ENCODE peak calls at places on chromosomes 13 and 19, in six cellular contexts. P is GM12865; L is stimulated activated CD8-positive, alpha-beta memory T cell treated with anti-CD3 and anti-CD28 coated beads, Interleukin-4, amount 100 ng/mL, for 24 hours; A is epithelial cell of esophagus; J is small intestine; F is activated CD4-positive, CD25-positive, alpha-beta regulatory T cell. H is an unnamed sample.

GRCh38 chr13:40352807-40353562 is 313.5 kb downstream of the FOXO1 start:
- DNase-seq in J (no peak), A (no peak), L (no peak), P (no peak), F (no peak), H (no peak)

GRCh38 chr13:42484396-42484795 is 89.6 kb upstream of the TNFSF11 start:
- DNase-seq in P (no peak), A (peak; percentile 70), F (no peak), L (no peak), J (no peak), H (no peak)

GRCh38 chr19:8148410-8149231 is 771 bp downstream of the FBN3 start:
- DNase-seq in L (no peak), F (no peak), A (no peak), P (no peak), J (peak; percentile 15), H (no peak)

GRCh38 chr13:105817498-105817897 is 718.0 kb downstream of the EFNB2 start:
- DNase-seq in P (no peak), L (no peak), J (no peak), F (no peak), A (peak; percentile 79), H (no peak)

GRCh38 chr13:26502826-26503225 is 54.7 kb upstream of the WASF3 start:
- DNase-seq in A (peak; percentile 50), L (no peak), F (no peak), J (no peak), P (peak; percentile 26), H (no peak)

GRCh38 chr13:110244096-110244830 is 62.7 kb downstream of the COL4A1 start:
- DNase-seq in F (no peak), A (no peak), L (no peak), P (no peak), J (no peak), H (no peak)

GRCh38 chr13:112073245-112074138 is 6.5 kb downstream of the SOX1 start:
- DNase-seq in A (no peak), F (no peak), L (no peak), P (no peak), J (no peak), H (no peak)

GRCh38 chr13:21020176-21020575 is 41.2 kb downstream of the LATS2 start:
- DNase-seq in P (no peak), A (no peak), F (no peak), J (no peak), L (no peak), H (no peak)

GRCh38 chr19:51172223-51172622 is 30.1 kb downstream of the SIGLEC7 start:
- DNase-seq in F (no peak), P (no peak), A (no peak), J (no peak), L (no peak), H (no peak)

GRCh38 chr19:17296278-17296677 is 6.9 kb downstream of the ABHD8 start:
- DNase-seq in P (no peak), A (peak; percentile 71), J (no peak), F (no peak), L (no peak), H (no peak)

GRCh38 chr19:35038623-35039512 is 2.7 kb upstream of the HPN start:
- DNase-seq in J (no peak), A (no peak), F (no peak), P (no peak), L (no peak), H (no peak)

GRCh38 chr19:41027273-41027967 is 36.3 kb downstream of the CYP2B6 start:
- DNase-seq in J (no peak), F (no peak), L (no peak), A (no peak), P (no peak), H (no peak)

GRCh38 chr13:20960663-20961309 is 58.2 kb upstream of the XPO4 start:
- DNase-seq in J (peak; percentile 20), L (no peak), P (no peak), A (no peak), F (no peak), H (no peak)

GRCh38 chr19:42362342-42362741 is 27.8 kb downstream of the CNFN start:
- DNase-seq in A (no peak), L (no peak), F (no peak), J (no peak), P (no peak), H (no peak)

GRCh38 chr19:45955905-45956608 is 17.6 kb downstream of the NOVA2 start:
- DNase-seq in F (no peak), L (no peak), J (no peak), A (peak; percentile 70), P (no peak), H (no peak)

GRCh38 chr13:71610876-71611275 is 256.1 kb downstream of the DACH1 start:
- DNase-seq in A (no peak), L (no peak), J (no peak), F (no peak), P (no peak), H (no peak)

GRCh38 chr13:60155978-60156377 is 7.8 kb downstream of the DIAPH3 start:
- DNase-seq in J (no peak), A (no peak), P (peak; percentile 14), L (no peak), F (no peak), H (no peak)

GRCh38 chr13:45367358-45367757 is 26.4 kb upstream of the TPT1 start:
- DNase-seq in F (peak; percentile 78), J (peak; percentile 86), P (peak; percentile 89), A (peak; percentile 100), L (peak; percentile 81), H (peak; percentile 75)

GRCh38 chr19:9711815-9712214 is 36.9 kb upstream of the ZNF562 start:
- DNase-seq in A (no peak), F (no peak), P (no peak), J (no peak), L (no peak), H (no peak)

GRCh38 chr19:18429717-18430416 is 8.1 kb downstream of the ISYNA1 start:
- DNase-seq in P (no peak), F (no peak), L (no peak), A (no peak), J (no peak), H (no peak)

GRCh38 chr19:45496349-45496953 is 396 bp downstream of the RTN2 start:
- DNase-seq in J (peak; percentile 31), A (no peak), F (no peak), L (no peak), P (no peak), H (no peak)

GRCh38 chr13:80362488-80362887 is 21.6 kb upstream of the SPRY2 start:
- DNase-seq in F (no peak), P (no peak), J (peak; percentile 27), L (no peak), A (no peak), H (no peak)

GRCh38 chr13:53201454-53202225 is 173.0 kb downstream of the OLFM4 start:
- DNase-seq in P (no peak), J (peak; percentile 6), F (no peak), A (no peak), L (no peak), H (no peak)